ENCODE peak calls at places on chromosomes 13 and 19, in nine cellular contexts. H, S, E, I, L, D, N, A and C are unnamed samples.

GRCh38 chr19:7962644-7963268 is 19.3 kb upstream of the TIMM44 start:
- DNase-seq in D (no peak), A (no peak), L (no peak), I (no peak), N (no peak), H (no peak), E (no peak), S (no peak), C (no peak)

GRCh38 chr19:23758187-23759074 is at the start of gene ZNF681:
- DNase-seq in S (peak), A (peak), N (peak), L (peak), E (peak), H (peak), I (peak), D (peak), C (peak)

GRCh38 chr13:76687467-76687866 is 198.7 kb downstream of the KCTD12 start:
- DNase-seq in D (no peak), H (no peak), E (no peak), L (no peak), S (no peak), N (no peak), A (no peak), I (no peak), C (no peak)

GRCh38 chr13:28337196-28338045 is 157.5 kb downstream of the FLT1 start:
- DNase-seq in I (no peak), E (no peak), D (no peak), S (peak), N (no peak), A (peak), H (peak), L (no peak), C (no peak)

GRCh38 chr13:30715837-30716236 is 19.5 kb upstream of the ALOX5AP start:
- DNase-seq in S (no peak), L (no peak), E (no peak), I (no peak), N (no peak), A (no peak), D (peak), H (peak), C (no peak)

GRCh38 chr19:53595510-53595867 is 36.3 kb upstream of the DPRX start:
- DNase-seq in D (no peak), S (no peak), A (no peak), N (no peak), E (no peak), I (no peak), L (no peak), H (no peak), C (no peak)

GRCh38 chr13:89361909-89362308 is 1690.7 kb downstream of the SLITRK5 start:
- DNase-seq in D (no peak), L (no peak), N (no peak), A (no peak), I (no peak), S (no peak), H (no peak), E (no peak), C (no peak)

GRCh38 chr13:24251525-24251924 is 57.9 kb upstream of the C1QTNF9 start:
- DNase-seq in S (no peak), H (no peak), A (no peak), E (no peak), D (no peak), N (no peak), L (peak), I (no peak), C (no peak)

GRCh38 chr19:10420444-10421239 is at the start of gene PDE4A:
- DNase-seq in E (no peak), S (no peak), D (no peak), L (no peak), H (no peak), N (peak), A (no peak), I (no peak), C (no peak)

GRCh38 chr13:48531416-48532145 is 1.3 kb downstream of the RCBTB2 start:
- DNase-seq in S (peak), N (peak), H (no peak), D (no peak), A (peak), E (no peak), L (no peak), I (peak), C (no peak)

GRCh38 chr13:48532473-48533206 is at the start of gene RCBTB2:
- DNase-seq in D (peak), S (peak), L (peak), A (peak), N (peak), H (peak), I (peak), E (peak), C (peak)

GRCh38 chr13:48532146-48532472 is 771 bp downstream of the RCBTB2 start:
- DNase-seq in N (peak), A (peak), I (no peak), E (no peak), S (no peak), H (no peak), L (no peak), D (no peak), C (no peak)

GRCh38 chr13:48533986-48534600 is 1.2 kb upstream of the RCBTB2 start:
- DNase-seq in E (no peak), N (no peak), D (no peak), S (no peak), L (no peak), I (no peak), H (no peak), A (no peak), C (no peak)

DNA sequence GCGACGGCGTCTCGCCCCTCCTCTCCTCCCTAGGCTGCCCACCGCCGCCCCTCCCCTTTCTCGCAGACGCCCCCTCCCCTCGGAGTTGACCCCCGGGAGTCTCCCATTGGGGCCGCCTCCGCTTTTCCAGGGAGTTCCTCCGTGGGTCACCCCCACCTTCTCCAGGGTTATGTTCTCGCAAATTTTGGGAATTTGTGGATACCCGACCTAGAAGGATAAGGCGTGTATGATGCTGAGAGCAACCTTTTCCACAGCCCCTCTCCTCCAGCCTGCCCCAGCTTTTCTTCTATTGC is 273 bp upstream of the RCBTB2 start:
- DNase-seq in S (no peak), N (no peak), H (no peak), D (no peak), I (no peak), A (no peak), L (no peak), E (no peak), C (no peak)
- H3K27ac ChIP-seq in S (peak), N (peak), H (peak), D (peak), I (peak), A (peak), L (peak), E (peak), C (peak)

GRCh38 chr19:48872884-48873475 is 759 bp downstream of the PPP1R15A start:
- DNase-seq in H (peak), A (peak), I (peak), S (peak), N (peak), E (peak), D (peak), L (peak), C (peak)

GRCh38 chr19:48873476-48874308 is 1.5 kb downstream of the PPP1R15A start:
- DNase-seq in I (no peak), L (no peak), D (peak), E (no peak), H (no peak), S (no peak), N (no peak), A (no peak), C (no peak)

GRCh38 chr19:48870048-48870447 is 1.6 kb upstream of the PLEKHA4 start:
- DNase-seq in H (no peak), S (no peak), D (no peak), E (no peak), L (no peak), I (no peak), A (no peak), N (no peak), C (no peak)

GRCh38 chr19:48874309-48875135 is 2.3 kb downstream of the PPP1R15A start:
- DNase-seq in E (peak), L (no peak), N (peak), D (peak), A (peak), I (no peak), S (peak), H (no peak), C (no peak)

GRCh38 chr19:48872182-48872883 is at the start of gene PPP1R15A:
- DNase-seq in L (peak), D (peak), N (peak), A (peak), S (peak), H (peak), I (peak), E (peak), C (peak)
- H3K27ac ChIP-seq in L (peak), D (peak), N (peak), A (peak), S (peak), H (peak), I (peak), E (peak), C (peak)

GRCh38 chr13:113971471-113972231 is 2.2 kb downstream of the C13orf46 start:
- DNase-seq in I (no peak), A (no peak), H (no peak), E (no peak), D (peak), N (no peak), S (no peak), L (no peak), C (no peak)

GRCh38 chr13:113969973-113970611 is 3.8 kb downstream of the C13orf46 start:
- DNase-seq in E (no peak), N (no peak), S (no peak), A (no peak), I (peak), D (peak), L (no peak), H (no peak), C (no peak)

GRCh38 chr13:113972451-113973217 is 1.2 kb downstream of the C13orf46 start:
- DNase-seq in N (no peak), H (no peak), D (peak), L (no peak), I (no peak), A (no peak), E (no peak), S (no peak), C (no peak)

GRCh38 chr13:113969311-113969972 is 4.4 kb downstream of the C13orf46 start:
- DNase-seq in S (no peak), D (peak), I (no peak), L (no peak), A (no peak), H (no peak), N (no peak), E (no peak), C (no peak)

GRCh38 chr13:113970810-113971470 is 2.9 kb downstream of the C13orf46 start:
- DNase-seq in L (no peak), H (peak), E (peak), I (peak), D (peak), A (peak), N (no peak), S (no peak), C (no peak)
- H3K27ac ChIP-seq in L (no peak), H (peak), E (peak), I (peak), D (peak), A (no peak), N (no peak), S (no peak), C (no peak)

GRCh38 chr13:41053384-41053826 is 7.9 kb upstream of the WBP4 start:
- DNase-seq in E (no peak), D (peak), H (peak), S (no peak), I (no peak), A (no peak), L (no peak), N (no peak), C (no peak)
- H3K27ac ChIP-seq in E (peak), D (peak), H (peak), S (no peak), I (peak), A (no peak), L (no peak), N (no peak), C (no peak)

GRCh38 chr13:60663788-60664187 is 266.8 kb downstream of the TDRD3 start:
- DNase-seq in L (no peak), S (no peak), N (no peak), H (no peak), D (no peak), E (no peak), A (no peak), I (no peak), C (no peak)

GRCh38 chr13:60661514-60661913 is 264.5 kb downstream of the TDRD3 start:
- DNase-seq in D (no peak), N (no peak), A (no peak), H (no peak), E (no peak), L (no peak), I (no peak), S (no peak), C (no peak)

DNA sequence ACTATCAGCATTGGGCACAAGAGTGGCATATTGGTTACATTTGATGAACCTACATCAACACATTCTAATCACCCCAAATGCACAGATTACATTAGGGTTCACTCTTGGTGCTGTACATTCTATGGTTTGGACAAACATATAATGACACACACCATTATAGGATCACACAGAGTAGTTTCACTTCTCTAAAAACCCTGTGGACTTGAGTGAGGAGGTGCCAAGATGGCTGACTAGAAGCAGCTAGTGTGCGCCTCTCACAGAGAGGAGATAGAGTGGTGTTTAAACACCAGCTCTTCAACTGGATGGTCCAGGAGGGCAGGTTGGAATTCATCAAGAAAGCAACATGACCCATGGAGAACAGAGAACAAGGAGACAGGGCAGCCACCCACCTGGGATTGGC is 265.6 kb downstream of the TDRD3 start:
- DNase-seq in I (no peak), E (no peak), H (no peak), N (no peak), S (no peak), D (no peak), L (no peak), A (no peak), C (no peak)
- H3K27ac ChIP-seq in I (no peak), E (no peak), H (no peak), N (no peak), S (no peak), D (no peak), L (no peak), A (no peak), C (no peak)

GRCh38 chr19:39064405-39064804 is 19.8 kb upstream of the ACP7 start:
- DNase-seq in N (no peak), H (no peak), S (no peak), E (no peak), A (no peak), D (no peak), L (no peak), I (no peak), C (no peak)
- H3K27ac ChIP-seq in N (no peak), H (no peak), S (no peak), E (no peak), A (no peak), D (no peak), L (no peak), I (no peak), C (no peak)

GRCh38 chr19:17739121-17739875 is 12.0 kb upstream of the FCHO1 start:
- DNase-seq in I (no peak), E (no peak), D (peak), H (peak), A (no peak), L (no peak), N (no peak), S (no peak), C (peak)
- H3K27ac ChIP-seq in I (no peak), E (no peak), D (no peak), H (no peak), A (no peak), L (no peak), N (no peak), S (no peak), C (no peak)

GRCh38 chr13:26476111-26476743 is 81.3 kb upstream of the WASF3 start:
- DNase-seq in D (peak), A (peak), N (no peak), L (no peak), E (peak), I (no peak), S (peak), H (peak), C (no peak)
- H3K27ac ChIP-seq in D (peak), A (peak), N (no peak), L (no peak), E (no peak), I (no peak), S (no peak), H (peak), C (no peak)